ENCODE peak calls at places on chromosomes 11 and 22, in four cellular contexts. Y is K562, F is GM12878, U is HepG2. M is an unnamed sample.

GRCh38 chr11:77636738-77637344 is 753 bp downstream of the CLNS1A start:
- DNase-seq in U (no peak), F (no peak), Y (peak), M (peak)

GRCh38 chr11:7668911-7669310 is 4.4 kb downstream of the CYB5R2 start:
- DNase-seq in U (no peak), F (no peak), Y (no peak), M (no peak)

GRCh38 chr11:116472661-116473060 is 300.1 kb downstream of the BUD13 start:
- DNase-seq in U (no peak), Y (no peak), F (no peak), M (no peak)

GRCh38 chr11:65574963-65575567 is 788 bp upstream of the EHBP1L1 start:
- DNase-seq in Y (no peak), F (no peak), U (no peak), M (no peak)

GRCh38 chr11:61874460-61874809 is 16.9 kb downstream of the FADS3 start:
- DNase-seq in U (no peak), Y (no peak), F (no peak), M (no peak)

GRCh38 chr11:124394408-124394807 is 4.4 kb downstream of the OR8B3 start:
- DNase-seq in Y (no peak), F (no peak), U (no peak), M (no peak)

GRCh38 chr11:112173152-112173551 is 2.2 kb upstream of the BCO2 start:
- DNase-seq in U (no peak), Y (no peak), F (no peak), M (no peak)

GRCh38 chr11:113314065-113314388 is 356 bp upstream of the TTC12 start:
- DNase-seq in Y (no peak), U (no peak), F (no peak), M (no peak)

GRCh38 chr11:43922974-43923326 is 19.5 kb upstream of the C11orf96 start:
- DNase-seq in Y (no peak), U (no peak), F (no peak), M (no peak)

GRCh38 chr11:72235351-72236057 is 8.5 kb downstream of the PHOX2A start:
- DNase-seq in U (no peak), F (no peak), Y (peak), M (peak)

GRCh38 chr11:61956191-61957027 is 6.3 kb downstream of the BEST1 start:
- DNase-seq in U (no peak), F (no peak), Y (no peak), M (no peak)

GRCh38 chr11:91299980-91300379 is 924.6 kb upstream of the FAT3 start:
- DNase-seq in Y (no peak), F (peak), U (no peak), M (no peak)

GRCh38 chr11:46857666-46858065 is 11.6 kb upstream of the CKAP5 start:
- DNase-seq in U (no peak), F (no peak), Y (no peak), M (no peak)

GRCh38 chr11:21390430-21390829 is 721.0 kb downstream of the NELL1 start:
- DNase-seq in F (no peak), Y (no peak), U (no peak), M (no peak)

GRCh38 chr11:1860108-1860507 is 7.2 kb downstream of the LSP1 start:
- DNase-seq in F (no peak), Y (no peak), U (no peak), M (no peak)

GRCh38 chr11:1370186-1371025 is 19.3 kb upstream of the BRSK2 start:
- DNase-seq in F (no peak), U (no peak), Y (no peak), M (peak)

GRCh38 chr22:30178180-30179126 is 68.1 kb downstream of the LIF start:
- DNase-seq in Y (no peak), F (no peak), U (no peak), M (no peak)

GRCh38 chr11:88293931-88294330 is 43.6 kb downstream of the CTSC start:
- DNase-seq in U (no peak), F (no peak), Y (no peak), M (no peak)

DNA sequence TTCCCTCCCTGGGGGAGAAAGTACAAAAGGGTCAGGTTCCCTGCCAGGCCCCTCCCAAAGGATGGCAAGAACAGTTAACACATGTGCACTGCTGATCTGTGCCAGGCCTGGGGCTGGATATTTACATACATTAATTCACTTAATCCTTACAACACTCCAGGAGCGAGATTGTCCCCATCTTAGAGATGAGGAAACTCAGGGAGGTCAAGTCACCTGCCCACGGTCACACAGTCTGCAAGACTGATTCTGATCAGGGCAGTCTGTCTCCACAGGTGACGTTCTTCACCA is 36.5 kb downstream of the NECTIN1 start:
- DNase-seq in F (no peak), U (no peak), Y (no peak), M (no peak)
- TF ChIP-seq NFIC in F (no peak), U (no peak), Y (no peak), M (no peak)

GRCh38 chr11:75768909-75769771 is 562 bp downstream of the DGAT2 start:
- DNase-seq in U (no peak), Y (no peak), F (no peak), M (peak)
- TF ChIP-seq SIN3A in U (no peak), Y (no peak), F (no peak), M (no peak)

GRCh38 chr22:50422961-50423815 is 51.6 kb downstream of the SBF1 start:
- DNase-seq in Y (no peak), U (no peak), F (no peak), M (no peak)
- TF ChIP-seq USF2 in Y (no peak), U (no peak), F (no peak), M (no peak)

GRCh38 chr11:68014157-68014965 is 4.2 kb downstream of the ALDH3B1 start:
- DNase-seq in Y (no peak), F (no peak), U (no peak), M (no peak)

GRCh38 chr11:68014966-68015447 is 4.9 kb downstream of the ALDH3B1 start:
- DNase-seq in Y (no peak), U (no peak), F (no peak), M (no peak)

GRCh38 chr11:68016904-68017817 is 7.0 kb downstream of the ALDH3B1 start:
- DNase-seq in U (peak), F (no peak), Y (no peak), M (no peak)

GRCh38 chr11:68016161-68016903 is 6.2 kb downstream of the ALDH3B1 start:
- DNase-seq in Y (no peak), U (no peak), F (no peak), M (no peak)

GRCh38 chr11:68015467-68015866 is 5.3 kb downstream of the ALDH3B1 start:
- DNase-seq in F (no peak), Y (no peak), U (no peak), M (no peak)
- TF ChIP-seq NFIC in F (no peak), Y (no peak), U (no peak), M (no peak)

GRCh38 chr11:68598816-68599653 is 85.3 kb upstream of the GAL start:
- DNase-seq in F (no peak), U (no peak), Y (no peak), M (no peak)
- TF ChIP-seq SIN3A in F (no peak), U (no peak), Y (no peak), M (no peak)

GRCh38 chr22:47282851-47283250 is 520.4 kb downstream of the TBC1D22A start:
- DNase-seq in F (no peak), Y (no peak), U (no peak), M (no peak)
- TF ChIP-seq USF2 in F (no peak), Y (no peak), U (no peak), M (no peak)

GRCh38 chr11:4134844-4135243 is 40.2 kb downstream of the RRM1 start:
- DNase-seq in U (peak), Y (no peak), F (no peak), M (no peak)
- TF ChIP-seq NFIC in U (no peak), Y (no peak), F (no peak), M (no peak)

GRCh38 chr11:19713221-19714092 is 820 bp downstream of the NAV2 start:
- DNase-seq in U (no peak), F (no peak), Y (no peak), M (peak)
- TF ChIP-seq SIN3A in U (no peak), F (no peak), Y (no peak), M (no peak)